ENCODE peak calls at places on chromosomes 3 and 15, in ten cellular contexts. N is cardiac muscle cell, H is colonic mucosa, A is dorsolateral prefrontal cortex, E is lower lobe of right lung, I is nephron progenitor cell, M is A549, D is psoas muscle, L is foreskin keratinocyte, P is neural crest cell. W is an unnamed sample.

GRCh38 chr3:95235916-95236315 is 1173.1 kb downstream of the NSUN3 start:
- DNase-seq in N (no peak), H (no peak), A (no peak), E (no peak), I (no peak), M (no peak), D (no peak), L (peak), P (no peak), W (no peak)

GRCh38 chr3:197019535-197019934 is 10.1 kb downstream of the MELTF start:
- DNase-seq in N (no peak), H (no peak), A (no peak), E (no peak), I (no peak), M (no peak), D (no peak), L (no peak), P (no peak), W (no peak)

GRCh38 chr3:170740726-170741591 is 129.0 kb downstream of the RPL22L1 start:
- DNase-seq in N (peak), H (peak), A (peak), E (no peak), I (no peak), M (peak), D (peak), L (peak), P (no peak), W (no peak)

GRCh38 chr3:172707967-172708366 is 2.9 kb downstream of the NCEH1 start:
- DNase-seq in N (peak), H (no peak), A (no peak), E (no peak), I (no peak), M (peak), D (no peak), L (peak), P (no peak), W (no peak)

GRCh38 chr15:25397110-25397509 is 41.7 kb downstream of the UBE3A start:
- DNase-seq in N (no peak), H (no peak), A (no peak), E (no peak), I (no peak), M (no peak), D (no peak), L (no peak), P (no peak), W (no peak)

GRCh38 chr15:99507016-99507731 is 58.6 kb upstream of the MEF2A start:
- DNase-seq in N (peak), H (no peak), A (no peak), E (no peak), I (no peak), M (no peak), D (peak), L (no peak), P (no peak), W (peak)

GRCh38 chr3:178275793-178276192 is 260.4 kb upstream of the KCNMB2 start:
- DNase-seq in N (no peak), H (no peak), A (no peak), E (no peak), I (no peak), M (no peak), D (no peak), L (no peak), P (no peak), W (no peak)

GRCh38 chr15:76206325-76206976 is 104.8 kb downstream of the ETFA start:
- DNase-seq in N (peak), H (peak), A (peak), E (peak), I (no peak), M (peak), D (peak), L (peak), P (no peak), W (no peak)

GRCh38 chr15:98043160-98044059 is 82.9 kb downstream of the ARRDC4 start:
- DNase-seq in N (no peak), H (no peak), A (no peak), E (no peak), I (no peak), M (no peak), D (no peak), L (no peak), P (no peak), W (no peak)

GRCh38 chr15:64105113-64105704 is 9.4 kb downstream of the SNX1 start:
- DNase-seq in N (peak), H (peak), A (no peak), E (no peak), I (no peak), M (no peak), D (no peak), L (peak), P (no peak), W (no peak)

GRCh38 chr3:49785565-49786356 is 581 bp downstream of the IP6K1 start:
- DNase-seq in N (peak), H (no peak), A (no peak), E (no peak), I (no peak), M (no peak), D (peak), L (no peak), P (no peak), W (no peak)

DNA sequence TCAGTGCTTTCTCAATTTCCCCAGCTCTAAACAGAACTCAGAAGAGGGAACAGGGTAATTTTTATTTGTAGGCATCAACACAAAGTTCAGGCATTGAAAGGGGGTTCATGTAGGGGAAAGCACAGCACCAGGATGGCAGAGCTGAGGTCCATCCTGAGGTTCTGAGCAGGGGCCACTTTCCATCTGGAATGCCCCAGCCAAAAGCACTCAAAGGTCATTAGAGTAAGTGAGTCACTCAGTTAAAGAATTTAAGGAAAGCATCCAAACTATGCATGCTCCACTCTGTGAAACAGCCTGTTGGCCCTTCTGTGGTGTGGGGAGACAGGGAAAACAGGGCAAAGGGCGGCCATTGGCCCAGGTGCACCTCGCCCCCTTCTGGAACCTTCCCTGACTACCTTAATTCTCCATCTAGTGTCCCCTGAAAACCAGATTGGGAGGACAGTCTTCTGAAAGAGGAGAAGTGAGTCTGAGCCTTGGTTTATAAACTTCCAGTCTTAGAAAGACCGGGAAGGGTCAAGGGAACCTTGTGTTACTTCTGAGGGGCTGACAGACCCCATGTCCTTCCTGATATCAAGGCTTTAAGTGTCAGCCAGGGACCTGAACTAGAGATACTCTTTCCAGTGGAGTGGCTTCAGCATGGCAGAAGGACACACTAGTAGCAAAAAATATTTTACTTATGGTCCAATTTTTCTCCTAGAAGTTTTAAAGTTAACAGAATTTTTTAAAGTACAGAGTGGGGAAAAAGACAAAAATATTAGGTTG is 133.3 kb downstream of the MYLK start:
- DNase-seq in N (peak), H (peak), A (no peak), E (no peak), I (no peak), M (peak), D (no peak), L (peak), P (no peak), W (no peak)
- TF ChIP-seq CTCF in N (no peak), H (no peak), A (no peak), E (no peak), I (no peak), M (no peak), D (no peak), L (no peak), P (no peak), W (no peak)

GRCh38 chr3:138942861-138943623 is 3.9 kb downstream of the FOXL2 start:
- DNase-seq in N (no peak), H (no peak), A (no peak), E (no peak), I (peak), M (no peak), D (no peak), L (no peak), P (no peak), W (no peak)
- TF ChIP-seq CTCF in N (no peak), H (no peak), A (no peak), E (no peak), I (no peak), M (no peak), D (no peak), L (no peak), P (no peak), W (no peak)

DNA sequence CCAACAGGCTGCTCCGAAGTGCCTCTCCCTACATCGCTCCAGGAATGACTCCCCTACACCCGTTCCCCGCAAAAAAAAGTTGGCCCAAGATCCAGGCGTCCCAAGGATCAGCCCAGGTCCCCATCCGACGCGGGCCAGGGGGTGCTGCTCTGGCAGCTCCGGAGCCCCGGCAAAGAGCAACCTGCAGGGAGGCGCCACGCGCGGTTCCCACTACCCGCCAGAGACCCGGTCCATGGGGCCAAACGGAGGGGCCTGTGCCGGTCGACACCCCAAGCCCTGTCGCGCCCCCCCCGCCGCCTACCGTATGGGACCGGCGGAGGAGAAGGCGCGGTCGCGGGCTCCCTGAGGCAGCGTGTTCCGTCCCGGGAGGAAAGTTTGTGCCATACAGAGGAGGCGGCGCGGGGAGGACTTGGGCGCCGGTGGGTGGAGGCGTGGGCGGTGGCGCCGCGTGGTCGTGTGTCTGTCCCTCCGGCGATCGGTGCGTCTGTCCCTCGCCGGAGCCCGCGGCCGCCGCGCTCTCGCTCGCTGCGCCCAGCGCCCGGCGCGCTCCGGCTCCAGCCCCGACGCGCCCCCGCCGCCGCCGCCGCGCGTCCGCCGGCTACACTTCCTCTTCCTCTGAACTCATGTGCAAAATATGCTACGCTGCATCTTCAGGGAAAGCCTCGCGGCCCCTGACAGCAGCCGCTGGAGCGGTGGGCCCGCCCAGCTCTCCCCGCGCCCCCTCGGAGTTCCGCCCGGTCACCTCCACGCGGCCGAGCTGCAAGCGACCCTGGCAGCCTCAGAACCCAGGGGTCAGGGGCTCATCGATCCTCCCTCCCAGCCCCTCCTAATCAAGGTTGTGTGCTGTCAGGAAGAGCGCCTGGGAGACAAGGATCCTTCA is at the start of gene RFTN1:
- DNase-seq in N (peak), H (peak), A (no peak), E (peak), I (peak), M (no peak), D (peak), L (peak), P (peak), W (peak)
- TF ChIP-seq CTCF in N (no peak), H (no peak), A (no peak), E (no peak), I (no peak), M (no peak), D (no peak), L (no peak), P (no peak), W (no peak)

GRCh38 chr15:53811530-53811929 is 52.1 kb upstream of the WDR72 start:
- DNase-seq in N (peak), H (no peak), A (no peak), E (no peak), I (no peak), M (peak), D (no peak), L (peak), P (no peak), W (no peak)
- TF ChIP-seq CTCF in N (no peak), H (peak), A (no peak), E (peak), I (no peak), M (peak), D (no peak), L (peak), P (peak), W (no peak)

GRCh38 chr3:160643994-160644393 is 33.0 kb upstream of the ARL14 start:
- DNase-seq in N (no peak), H (no peak), A (no peak), E (no peak), I (no peak), M (no peak), D (no peak), L (no peak), P (no peak), W (no peak)
- TF ChIP-seq CTCF in N (peak), H (no peak), A (no peak), E (no peak), I (peak), M (no peak), D (no peak), L (no peak), P (peak), W (no peak)

DNA sequence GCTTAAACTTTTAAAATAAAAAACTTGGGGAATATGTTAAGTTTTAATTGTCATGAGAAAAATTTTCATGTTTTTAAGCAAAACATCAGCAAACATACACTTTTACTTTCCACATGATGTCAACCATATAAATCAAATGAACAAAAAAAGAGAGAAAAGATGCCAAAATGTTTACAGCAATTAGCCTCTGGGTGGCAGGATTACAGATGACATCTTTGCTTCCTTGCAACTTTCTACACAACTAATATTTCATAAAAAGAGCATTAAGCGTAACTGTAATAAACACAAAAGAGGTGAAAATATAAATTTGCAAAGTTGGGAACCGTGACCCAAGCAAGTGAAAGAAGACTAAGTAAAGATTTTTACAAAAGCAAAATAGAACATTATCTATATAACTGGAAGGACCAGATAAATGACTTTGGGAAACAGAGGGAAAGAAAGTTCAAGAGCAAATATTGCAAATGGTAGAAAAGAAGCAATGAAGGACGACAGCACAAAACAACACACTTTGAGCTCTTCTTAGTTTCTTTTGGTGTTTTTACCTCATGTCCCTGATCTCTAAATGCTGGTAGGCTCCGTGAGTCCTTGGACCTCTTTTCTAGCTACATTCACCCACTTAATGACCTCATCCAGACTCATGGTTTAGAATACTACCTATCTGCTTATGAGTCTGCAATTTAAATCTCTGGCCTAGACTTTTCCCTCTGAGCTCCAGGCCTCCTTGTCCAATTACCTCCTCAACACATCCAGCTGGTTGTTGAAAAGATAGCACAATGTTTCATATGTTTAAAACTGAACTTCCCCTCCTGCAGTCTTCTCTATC is 9.4 kb downstream of the TP53BP1 start:
- DNase-seq in N (peak), H (no peak), A (no peak), E (no peak), I (no peak), M (peak), D (no peak), L (no peak), P (no peak), W (no peak)
- TF ChIP-seq CTCF in N (peak), H (no peak), A (peak), E (peak), I (no peak), M (peak), D (peak), L (peak), P (peak), W (peak)

GRCh38 chr15:69021895-69022294 is 7.4 kb downstream of the NOX5 start:
- DNase-seq in N (no peak), H (no peak), A (no peak), E (no peak), I (no peak), M (no peak), D (no peak), L (no peak), P (no peak), W (no peak)

GRCh38 chr15:69027976-69028518 is 13.6 kb downstream of the NOX5 start:
- DNase-seq in N (no peak), H (no peak), A (no peak), E (no peak), I (no peak), M (no peak), D (no peak), L (no peak), P (no peak), W (no peak)

GRCh38 chr15:69031013-69032001 is 16.8 kb downstream of the NOX5 start:
- DNase-seq in N (peak), H (peak), A (no peak), E (peak), I (peak), M (peak), D (peak), L (peak), P (peak), W (peak)

GRCh38 chr15:69025320-69025719 is 10.8 kb downstream of the NOX5 start:
- DNase-seq in N (no peak), H (no peak), A (no peak), E (no peak), I (no peak), M (no peak), D (no peak), L (no peak), P (no peak), W (no peak)

GRCh38 chr15:69026355-69026754 is 11.9 kb downstream of the NOX5 start:
- DNase-seq in N (no peak), H (no peak), A (no peak), E (no peak), I (no peak), M (no peak), D (no peak), L (no peak), P (no peak), W (no peak)
- TF ChIP-seq CTCF in N (no peak), H (no peak), A (no peak), E (no peak), I (no peak), M (no peak), D (no peak), L (no peak), P (no peak), W (no peak)

W was measured in GM13977.